ENCODE peak calls at places on chromosomes 1 and 21, in eight cellular contexts. A, Z, T, E, M, L, H and U are unnamed samples. For H3K27me3 and H3K36me3, the result is how much of the 10 kb centered on the place peaks cover.

GRCh38 chr1:46517010-46517600 is 27.5 kb downstream of the DMBX1 start:
- DNase-seq in A (no peak), Z (peak), T (no peak), E (peak), M (no peak), L (no peak), H (no peak), U (peak)

GRCh38 chr1:155083865-155084721 is 5.5 kb downstream of the EFNA3 start:
- DNase-seq in A (peak), Z (no peak), T (no peak), E (no peak), M (no peak), L (peak), H (peak), U (peak)

GRCh38 chr1:157993179-157994080 is at the start of gene KIRREL1:
- DNase-seq in A (peak), Z (peak), T (peak), E (peak), M (no peak), L (peak), H (peak), U (peak)

GRCh38 chr1:96533820-96534219 is 187.8 kb upstream of the PTBP2 start:
- DNase-seq in A (no peak), Z (no peak), T (no peak), E (no peak), M (no peak), L (peak), H (no peak), U (no peak)

GRCh38 chr1:235979716-235980338 is 85.1 kb downstream of the NID1 start:
- DNase-seq in A (no peak), Z (no peak), T (no peak), E (no peak), M (no peak), L (no peak), H (no peak), U (no peak)

GRCh38 chr21:31339736-31340135 is 4.3 kb downstream of the TIAM1 start:
- DNase-seq in A (no peak), Z (no peak), T (no peak), E (no peak), M (no peak), L (no peak), H (no peak), U (no peak)

GRCh38 chr1:177923441-177923840 is 46.4 kb downstream of the SEC16B start:
- DNase-seq in A (no peak), Z (no peak), T (no peak), E (no peak), M (no peak), L (peak), H (no peak), U (no peak)

GRCh38 chr1:65687435-65688214 is 105.1 kb upstream of the PDE4B start:
- DNase-seq in A (peak), Z (peak), T (peak), E (peak), M (peak), L (peak), H (peak), U (peak)

GRCh38 chr1:215652371-215652770 is 85.3 kb downstream of the KCTD3 start:
- DNase-seq in A (no peak), Z (no peak), T (no peak), E (peak), M (no peak), L (no peak), H (no peak), U (no peak)

DNA sequence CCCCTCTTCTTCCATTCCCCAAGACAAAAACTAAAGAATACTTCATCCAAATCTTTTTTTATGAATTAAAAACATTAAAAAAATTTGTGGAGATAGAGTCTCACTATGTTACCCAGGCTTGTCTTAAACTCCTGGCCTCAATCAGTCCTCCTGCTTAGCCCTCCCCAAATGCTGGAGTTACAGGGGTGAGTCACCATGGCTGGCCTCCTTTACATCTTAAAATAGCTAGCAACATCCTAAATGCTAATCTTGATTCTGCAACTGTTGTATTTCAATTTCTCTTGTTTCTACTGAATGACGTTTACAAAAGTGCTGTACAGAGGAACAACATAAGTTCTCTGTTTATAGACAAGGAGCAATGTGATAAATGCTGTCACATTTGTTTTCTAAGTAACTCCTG is 483.5 kb downstream of the ADGRL2 start:
- DNase-seq in A (peak), Z (no peak), T (no peak), E (no peak), M (no peak), L (peak), H (peak), U (no peak)
- H3K4me3 ChIP-seq in A (no peak), Z (no peak), T (no peak), E (no peak), M (no peak), L (no peak), H (no peak), U (no peak)

DNA sequence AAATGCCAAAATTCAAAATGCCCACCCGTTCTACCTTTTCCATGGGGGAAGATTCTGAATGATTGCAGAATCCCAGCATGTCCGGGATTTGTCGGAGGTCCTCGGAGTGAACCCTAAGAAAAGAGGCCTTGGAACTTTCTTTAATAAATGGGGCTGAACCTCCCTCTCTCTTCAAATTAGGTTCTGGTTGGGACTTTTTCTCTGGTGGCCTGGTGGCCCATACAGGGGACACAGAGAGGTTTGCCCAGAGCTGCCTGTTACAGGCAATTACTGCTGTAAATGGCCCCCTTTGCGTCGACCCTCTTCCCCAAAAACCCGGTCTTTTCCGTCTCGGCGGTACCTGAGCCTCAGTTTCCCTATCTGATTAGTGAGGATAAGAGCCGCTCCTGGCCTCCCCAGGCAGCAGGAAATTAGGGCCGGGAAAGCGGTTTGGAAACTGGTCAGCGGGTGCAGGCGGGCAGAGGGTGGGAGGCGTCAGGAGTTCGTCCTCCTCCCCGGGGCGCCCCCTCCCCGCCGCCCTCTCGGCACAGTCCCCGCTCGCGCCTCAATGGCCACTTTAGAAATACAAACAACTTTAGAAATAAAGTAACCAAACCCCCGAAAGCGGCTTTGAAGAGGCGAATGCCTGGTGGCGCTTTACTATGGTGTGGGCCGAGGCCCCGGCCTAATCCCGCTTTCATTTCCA is 15.6 kb downstream of the PAX7 start:
- DNase-seq in A (no peak), Z (no peak), T (no peak), E (no peak), M (no peak), L (no peak), H (no peak), U (no peak)
- H3K27me3 ChIP-seq in A (half or more), Z (half or more), T (half or more), E (half or more), M (half or more), L (under half), H (half or more), U (half or more)

DNA sequence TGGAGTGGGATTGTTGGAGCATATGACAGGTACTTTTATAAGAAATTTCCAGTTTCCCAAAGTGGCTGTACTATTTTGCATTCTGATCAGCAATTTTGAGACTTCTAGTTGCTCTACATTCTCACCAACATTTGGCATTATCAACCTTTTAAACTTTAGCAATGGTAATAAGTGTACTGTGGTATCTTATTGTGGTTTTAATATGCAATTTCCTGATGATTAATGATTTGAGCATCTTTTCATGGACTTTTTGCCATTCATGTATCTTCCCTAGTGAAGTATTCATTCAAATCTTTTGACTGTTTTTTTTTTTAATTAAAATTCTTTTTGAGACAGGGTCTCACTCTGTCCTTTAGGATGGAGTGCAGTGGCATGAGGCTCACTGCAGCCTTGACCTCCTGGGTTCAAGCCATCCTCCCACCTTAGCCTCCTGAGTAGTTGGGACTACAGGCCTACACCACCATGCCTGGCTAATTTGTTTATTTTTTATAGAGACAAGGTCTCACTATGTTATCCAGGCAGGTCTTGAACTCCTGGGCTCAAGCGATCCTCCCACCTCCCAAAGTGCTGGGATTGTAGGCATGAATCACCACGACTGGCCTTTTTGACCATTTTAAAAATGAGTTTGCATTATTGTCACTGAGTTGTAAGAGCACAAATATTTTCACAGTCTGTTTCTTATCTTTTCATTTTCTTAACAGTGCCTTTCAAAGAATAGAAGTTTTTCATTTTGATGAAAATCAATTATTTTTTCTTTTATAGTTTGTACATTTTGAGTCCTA is 7.8 kb upstream of the SLC6A9 start:
- DNase-seq in A (peak), Z (no peak), T (no peak), E (no peak), M (no peak), L (no peak), H (peak), U (no peak)
- H3K36me3 ChIP-seq in A (under half), Z (under half), T (under half), E (under half), M (under half), L (under half), H (under half), U (under half)

GRCh38 chr1:231929311-231929710 is 302.7 kb downstream of the DISC1 start:
- DNase-seq in A (peak), Z (no peak), T (no peak), E (peak), M (no peak), L (peak), H (peak), U (no peak)
- H3K4me3 ChIP-seq in A (no peak), Z (no peak), T (no peak), E (no peak), M (no peak), L (no peak), H (no peak), U (no peak)

DNA sequence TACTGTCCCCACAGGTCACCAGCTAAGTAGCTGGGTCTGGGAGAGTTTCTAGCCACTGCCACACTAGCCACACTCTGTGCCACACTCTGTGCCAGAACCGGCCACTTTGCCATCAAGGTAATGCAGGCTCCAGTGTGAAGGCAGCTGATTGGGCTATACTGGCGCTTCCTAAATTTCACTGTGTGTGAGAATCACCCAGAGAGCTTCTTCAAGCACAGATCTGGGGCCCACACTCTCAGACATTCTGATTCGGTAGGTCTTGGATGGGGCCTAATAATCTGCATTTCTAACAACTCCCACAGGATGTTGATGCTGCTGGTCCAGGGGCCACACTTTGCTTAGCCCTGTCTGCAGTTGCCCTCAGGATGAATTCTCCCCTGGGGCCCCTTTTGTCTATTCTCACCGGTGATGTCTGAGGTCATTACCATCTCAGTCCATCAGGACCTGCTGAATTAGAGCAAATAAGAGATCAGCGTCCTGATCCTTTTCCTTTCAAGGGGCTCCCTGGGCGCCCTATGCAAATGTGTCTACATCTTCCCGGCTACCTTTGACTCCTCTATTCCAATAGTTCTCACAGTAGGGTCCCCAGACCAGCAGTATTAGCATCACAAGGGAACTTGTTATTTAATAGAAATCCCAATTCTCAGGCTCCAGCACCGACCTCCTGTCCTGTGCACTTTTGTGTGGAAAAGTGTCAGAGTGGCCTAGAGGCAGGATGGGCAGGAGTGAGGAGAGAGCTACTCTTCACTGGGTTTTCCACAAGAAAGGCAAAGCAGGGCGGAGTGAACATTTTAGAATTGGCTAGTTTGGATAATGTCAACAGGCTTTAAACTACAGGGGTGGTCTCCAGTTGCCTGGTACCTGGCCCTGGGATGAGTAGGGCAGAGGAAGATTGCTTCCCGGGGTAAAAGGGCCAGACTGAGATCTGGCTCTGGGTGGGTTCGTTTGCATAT is 24.7 kb upstream of the LRRN2 start:
- DNase-seq in A (no peak), Z (no peak), T (no peak), E (peak), M (no peak), L (no peak), H (no peak), U (peak)
- H3K27me3 ChIP-seq in A (half or more), Z (under half), T (under half), E (half or more), M (under half), L (under half), H (under half), U (under half)

GRCh38 chr1:150576367-150576711 is 3.1 kb downstream of the MCL1 start:
- DNase-seq in A (no peak), Z (no peak), T (no peak), E (no peak), M (no peak), L (no peak), H (no peak), U (no peak)
- H3K36me3 ChIP-seq in A (half or more), Z (half or more), T (under half), E (half or more), M (under half), L (under half), H (under half), U (under half)

DNA sequence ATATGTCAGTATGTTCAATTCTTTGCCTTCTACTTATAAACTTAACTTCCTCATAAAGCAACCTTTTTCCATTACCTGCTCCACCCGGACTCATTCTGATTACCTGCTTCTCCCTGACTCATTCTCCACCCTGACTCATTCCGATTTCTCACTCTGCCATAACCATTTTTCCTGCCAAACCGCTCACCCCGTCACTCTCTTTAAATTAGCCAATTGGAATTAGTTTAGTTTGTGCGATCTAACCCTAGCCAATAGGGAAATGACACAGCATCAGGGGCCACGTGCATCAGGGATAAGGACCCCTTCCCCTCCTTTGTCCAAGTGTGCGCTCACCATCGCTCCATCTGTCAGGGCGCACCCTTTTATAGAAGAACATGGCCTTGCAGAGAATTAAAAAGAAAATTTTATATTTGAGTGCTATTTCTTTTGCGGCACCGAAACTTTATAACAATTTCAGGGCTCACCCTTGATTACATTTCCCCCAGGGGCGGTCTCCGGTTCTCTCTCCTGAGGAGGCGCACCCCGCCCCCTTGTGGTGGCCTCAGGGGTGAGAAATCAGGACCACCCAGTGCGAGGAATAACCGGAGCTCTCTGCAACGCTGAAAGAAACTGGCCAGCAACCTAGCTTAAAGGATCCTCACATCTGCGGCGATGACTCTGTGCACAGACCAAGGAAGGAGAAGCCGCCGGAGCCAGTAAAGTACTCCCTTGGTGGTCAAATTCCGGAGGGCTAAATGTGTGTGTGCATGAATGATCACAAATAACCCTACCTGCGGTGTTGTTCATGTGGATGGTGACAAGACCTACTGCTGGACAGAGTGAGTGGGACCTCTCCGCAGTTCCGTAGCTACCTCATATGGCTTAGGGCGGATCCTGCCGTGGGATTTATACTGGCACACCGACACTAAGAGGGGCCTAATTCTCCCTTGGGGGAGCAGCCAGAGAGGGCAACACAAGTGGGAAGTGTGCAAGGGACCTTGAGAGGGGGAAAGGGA is 30.3 kb upstream of the CBR3 start:
- DNase-seq in A (peak), Z (peak), T (peak), E (peak), M (peak), L (peak), H (peak), U (peak)
- H3K4me3 ChIP-seq in A (no peak), Z (no peak), T (peak), E (peak), M (no peak), L (peak), H (peak), U (peak)